ENCODE peak calls at places on chromosomes 16 and 17, in seven cellular contexts. W, I, K, N, R, Z and Q are unnamed samples. For H3K27me3, the result is how much of the 10 kb centered on the place peaks cover.

GRCh38 chr17:28528329-28529011 is 22.3 kb downstream of the FOXN1 start:
- DNase-seq in W (no peak), I (no peak), K (no peak), N (no peak), R (no peak), Z (no peak), Q (no peak)

GRCh38 chr16:483351-484075 is 44.0 kb upstream of the CAPN15 start:
- DNase-seq in W (peak), I (no peak), K (no peak), N (no peak), R (no peak), Z (no peak), Q (no peak)

GRCh38 chr16:24853830-24854229 is 8.1 kb downstream of the SLC5A11 start:
- DNase-seq in W (no peak), I (no peak), K (no peak), N (peak), R (peak), Z (peak), Q (no peak)

GRCh38 chr17:45387739-45388138 is 44.9 kb downstream of the ARHGAP27 start:
- DNase-seq in W (no peak), I (no peak), K (no peak), N (no peak), R (no peak), Z (no peak), Q (no peak)

GRCh38 chr16:30342751-30343490 is 12.2 kb downstream of the CD2BP2 start:
- DNase-seq in W (no peak), I (peak), K (no peak), N (no peak), R (no peak), Z (no peak), Q (no peak)

GRCh38 chr16:89430436-89431157 is 59.8 kb downstream of the ANKRD11 start:
- DNase-seq in W (no peak), I (no peak), K (no peak), N (no peak), R (no peak), Z (no peak), Q (no peak)

GRCh38 chr17:20706752-20707372 is 127.3 kb downstream of the CDRT15L2 start:
- DNase-seq in W (no peak), I (no peak), K (no peak), N (no peak), R (no peak), Z (no peak), Q (no peak)

GRCh38 chr16:50902457-50902856 is 160.6 kb downstream of the CYLD start:
- DNase-seq in W (no peak), I (no peak), K (no peak), N (peak), R (no peak), Z (no peak), Q (no peak)

GRCh38 chr16:11462861-11463260 is 117.6 kb downstream of the RMI2 start:
- DNase-seq in W (no peak), I (peak), K (no peak), N (no peak), R (no peak), Z (peak), Q (no peak)

GRCh38 chr16:72976047-72976746 is 71.7 kb downstream of the ZFHX3 start:
- DNase-seq in W (no peak), I (no peak), K (peak), N (no peak), R (no peak), Z (no peak), Q (no peak)

GRCh38 chr16:88701541-88702363 is 4.5 kb downstream of the RNF166 start:
- DNase-seq in W (no peak), I (no peak), K (no peak), N (no peak), R (no peak), Z (no peak), Q (no peak)

GRCh38 chr17:61635913-61636432 is 45.0 kb upstream of the NACA2 start:
- DNase-seq in W (peak), I (no peak), K (no peak), N (no peak), R (no peak), Z (peak), Q (peak)

GRCh38 chr17:28792877-28793666 is 49.3 kb downstream of the TRAF4 start:
- DNase-seq in W (peak), I (no peak), K (no peak), N (no peak), R (no peak), Z (no peak), Q (no peak)

GRCh38 chr16:20957153-20957552 is 56.6 kb downstream of the LYRM1 start:
- DNase-seq in W (no peak), I (no peak), K (no peak), N (no peak), R (no peak), Z (no peak), Q (no peak)

GRCh38 chr16:2325181-2325580 is 15.3 kb downstream of the ABCA3 start:
- DNase-seq in W (no peak), I (peak), K (no peak), N (no peak), R (no peak), Z (no peak), Q (no peak)

GRCh38 chr16:2324296-2324859 is 16.1 kb downstream of the ABCA3 start:
- DNase-seq in W (no peak), I (peak), K (peak), N (no peak), R (no peak), Z (no peak), Q (no peak)

GRCh38 chr16:2326191-2326590 is 14.3 kb downstream of the ABCA3 start:
- DNase-seq in W (no peak), I (peak), K (no peak), N (peak), R (no peak), Z (no peak), Q (no peak)

GRCh38 chr16:2323701-2324100 is 16.8 kb downstream of the ABCA3 start:
- DNase-seq in W (no peak), I (peak), K (no peak), N (no peak), R (no peak), Z (no peak), Q (no peak)

DNA sequence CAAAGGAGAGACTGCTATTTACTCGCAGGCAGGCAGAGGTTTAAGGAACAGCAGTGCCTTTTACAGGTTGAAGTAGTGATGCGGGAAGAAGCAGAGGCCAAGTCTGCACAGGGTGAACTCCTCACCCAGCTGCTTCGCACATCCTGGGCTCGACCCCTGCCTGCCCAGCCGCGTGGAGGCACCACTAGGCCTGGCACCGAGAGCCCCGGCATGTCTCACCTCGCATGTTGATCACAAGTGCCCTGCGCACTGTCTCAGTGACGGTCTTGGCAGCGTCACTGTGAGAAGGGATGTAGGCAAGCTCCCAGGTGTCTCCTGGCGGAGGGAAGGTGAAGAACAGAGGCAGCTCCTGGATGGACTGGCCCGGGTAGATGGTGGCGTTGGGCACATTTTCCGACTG is 14.7 kb downstream of the ABCA3 start:
- DNase-seq in W (no peak), I (peak), K (no peak), N (no peak), R (no peak), Z (no peak), Q (no peak)
- H3K4me3 ChIP-seq in W (no peak), I (peak), K (peak), N (no peak), R (no peak), Z (no peak), Q (no peak)

DNA sequence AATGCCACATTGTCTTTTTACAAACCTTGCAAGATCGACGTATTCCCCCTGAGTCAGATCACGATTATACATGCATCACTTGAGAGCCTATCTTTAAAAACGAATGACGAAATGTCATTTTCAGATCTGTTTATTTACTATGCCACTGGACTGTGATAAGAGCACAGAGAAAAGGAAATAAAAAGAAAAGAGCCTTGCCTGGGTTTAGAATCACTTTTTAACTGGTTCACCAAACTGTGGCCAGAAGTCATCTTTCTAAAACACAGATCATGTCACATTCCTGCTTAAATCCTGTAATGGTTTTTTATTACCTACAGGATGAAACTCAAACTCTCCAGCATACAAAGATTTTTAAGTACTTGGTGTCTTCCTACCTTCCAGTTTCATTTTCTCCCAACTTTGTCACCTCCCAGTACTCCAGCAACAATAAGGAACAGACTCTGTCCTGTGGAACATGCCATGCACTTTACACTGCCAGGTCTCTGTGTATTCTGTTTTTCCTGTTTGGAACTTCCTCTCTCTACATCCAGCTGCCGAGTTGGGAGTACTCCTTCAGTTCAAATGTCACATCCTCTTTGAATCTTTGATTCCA is 91.5 kb downstream of the SNX11 start:
- DNase-seq in W (no peak), I (no peak), K (no peak), N (no peak), R (no peak), Z (no peak), Q (no peak)
- H3K27me3 ChIP-seq in W (under half), I (under half), K (under half), N (under half), R (half or more), Z (half or more), Q (under half)

GRCh38 chr17:39667262-39668140 is 752 bp upstream of the PNMT start:
- DNase-seq in W (peak), I (peak), K (no peak), N (peak), R (peak), Z (peak), Q (no peak)
- H3K4me3 ChIP-seq in W (peak), I (peak), K (peak), N (peak), R (peak), Z (no peak), Q (peak)

GRCh38 chr17:49967621-49968379 is 1.2 kb upstream of the DLX4 start:
- DNase-seq in W (no peak), I (no peak), K (no peak), N (no peak), R (no peak), Z (no peak), Q (no peak)

GRCh38 chr17:49969134-49969759 is at the start of gene DLX4:
- DNase-seq in W (no peak), I (no peak), K (no peak), N (no peak), R (no peak), Z (peak), Q (peak)

GRCh38 chr17:49969794-49970389 is 902 bp downstream of the DLX4 start:
- DNase-seq in W (no peak), I (no peak), K (no peak), N (no peak), R (no peak), Z (no peak), Q (no peak)

GRCh38 chr17:49967205-49967604 is 1.8 kb upstream of the DLX4 start:
- DNase-seq in W (no peak), I (no peak), K (no peak), N (no peak), R (no peak), Z (no peak), Q (no peak)

GRCh38 chr17:49968380-49969133 is 433 bp upstream of the DLX4 start:
- DNase-seq in W (peak), I (peak), K (peak), N (no peak), R (peak), Z (peak), Q (peak)
- H3K27me3 ChIP-seq in W (under half), I (half or more), K (half or more), N (half or more), R (half or more), Z (half or more), Q (half or more)

GRCh38 chr17:42441717-42442565 is 16.7 kb upstream of the ATP6V0A1 start:
- DNase-seq in W (no peak), I (no peak), K (no peak), N (no peak), R (no peak), Z (no peak), Q (no peak)
- H3K4me3 ChIP-seq in W (no peak), I (no peak), K (no peak), N (no peak), R (no peak), Z (no peak), Q (no peak)

GRCh38 chr17:37167756-37168155 is 208.0 kb upstream of the C17orf78 start:
- DNase-seq in W (no peak), I (no peak), K (no peak), N (no peak), R (no peak), Z (no peak), Q (no peak)
- H3K27me3 ChIP-seq in W (under half), I (under half), K (under half), N (under half), R (under half), Z (under half), Q (under half)

GRCh38 chr17:42071810-42072209 is 21.4 kb upstream of the C17orf113 start:
- DNase-seq in W (no peak), I (no peak), K (no peak), N (no peak), R (no peak), Z (no peak), Q (no peak)
- H3K4me3 ChIP-seq in W (peak), I (no peak), K (peak), N (no peak), R (peak), Z (no peak), Q (no peak)

GRCh38 chr17:77570565-77570898 is 388.0 kb upstream of the TNRC6C start:
- DNase-seq in W (no peak), I (no peak), K (peak), N (peak), R (no peak), Z (no peak), Q (no peak)

GRCh38 chr17:77572065-77572601 is 386.4 kb upstream of the TNRC6C start:
- DNase-seq in W (no peak), I (peak), K (peak), N (peak), R (no peak), Z (no peak), Q (no peak)

GRCh38 chr17:77571562-77571981 is 386.9 kb upstream of the TNRC6C start:
- DNase-seq in W (no peak), I (peak), K (peak), N (peak), R (no peak), Z (peak), Q (no peak)

GRCh38 chr17:77569846-77570564 is 388.5 kb upstream of the TNRC6C start:
- DNase-seq in W (no peak), I (peak), K (peak), N (peak), R (no peak), Z (no peak), Q (no peak)

GRCh38 chr17:77571141-77571540 is 387.4 kb upstream of the TNRC6C start:
- DNase-seq in W (no peak), I (peak), K (peak), N (peak), R (no peak), Z (no peak), Q (no peak)
- H3K27me3 ChIP-seq in W (under half), I (under half), K (under half), N (under half), R (under half), Z (under half), Q (under half)